ENCODE peak calls at places on chromosomes 6 and 20, in four cellular contexts. S is endothelial cell of umbilical vein, C is tibial artery, E is GM06990. N is an unnamed sample.

GRCh38 chr6:98769546-98769945 is 64.8 kb upstream of the POU3F2 start:
- DNase-seq in S (no peak), C (no peak), E (no peak), N (peak; percentile 11)

GRCh38 chr20:22974354-22974753 is 60.8 kb upstream of the SSTR4 start:
- DNase-seq in S (peak; percentile 28), C (no peak), E (no peak), N (peak; percentile 17)

GRCh38 chr20:10611357-10611756 is 62.4 kb downstream of the JAG1 start:
- DNase-seq in S (peak; percentile 41), C (peak; percentile 40), E (no peak), N (peak; percentile 57)

GRCh38 chr6:147805155-147805554 is 296.7 kb downstream of the SAMD5 start:
- DNase-seq in S (peak; percentile 28), C (no peak), E (no peak), N (no peak)

GRCh38 chr6:170125447-170126300 is 165.2 kb downstream of the DLL1 start:
- DNase-seq in S (no peak), C (peak; percentile 7), E (no peak), N (no peak)

GRCh38 chr6:7138111-7138510 is 30.4 kb downstream of the RREB1 start:
- DNase-seq in S (no peak), C (no peak), E (no peak), N (no peak)

GRCh38 chr6:130906736-130907381 is 79.7 kb downstream of the SMLR1 start:
- DNase-seq in S (peak; percentile 20), C (no peak), E (no peak), N (peak; percentile 87)

GRCh38 chr6:130962951-130963350 is 100.1 kb downstream of the EPB41L2 start:
- DNase-seq in S (no peak), C (no peak), E (no peak), N (no peak)

GRCh38 chr20:46683939-46684750 is 5.1 kb downstream of the TP53RK start:
- DNase-seq in S (peak; percentile 39), C (peak; percentile 44), E (no peak), N (peak; percentile 79)

GRCh38 chr20:20452254-20452676 is 84.4 kb downstream of the INSM1 start:
- DNase-seq in S (peak; percentile 83), C (peak; percentile 42), E (peak; percentile 85), N (peak; percentile 51)
- TF ChIP-seq CTCF in S (no peak), C (no peak), E (peak; percentile 25), N (no peak)

GRCh38 chr6:102813489-102814275 is 1420.2 kb downstream of the GRIK2 start:
- DNase-seq in S (no peak), C (no peak), E (no peak), N (no peak)
- TF ChIP-seq CTCF in S (no peak), C (no peak), E (no peak), N (no peak)

GRCh38 chr6:30816791-30817739 is 67.3 kb upstream of the DDR1 start:
- DNase-seq in S (no peak), C (no peak), E (peak; percentile 44), N (no peak)

GRCh38 chr6:30819287-30819917 is 64.9 kb upstream of the DDR1 start:
- DNase-seq in S (peak; percentile 32), C (no peak), E (no peak), N (peak; percentile 37)

GRCh38 chr6:30821862-30822784 is 62.2 kb upstream of the DDR1 start:
- DNase-seq in S (peak; percentile 75), C (no peak), E (no peak), N (peak; percentile 65)

GRCh38 chr6:30818426-30818841 is 65.9 kb upstream of the DDR1 start:
- DNase-seq in S (peak; percentile 41), C (no peak), E (no peak), N (peak; percentile 91)

GRCh38 chr6:30820196-30820595 is 64.1 kb upstream of the DDR1 start:
- DNase-seq in S (peak; percentile 69), C (peak; percentile 75), E (no peak), N (peak; percentile 92)
- TF ChIP-seq CTCF in S (no peak), C (no peak), E (no peak), N (peak; percentile 28)

DNA sequence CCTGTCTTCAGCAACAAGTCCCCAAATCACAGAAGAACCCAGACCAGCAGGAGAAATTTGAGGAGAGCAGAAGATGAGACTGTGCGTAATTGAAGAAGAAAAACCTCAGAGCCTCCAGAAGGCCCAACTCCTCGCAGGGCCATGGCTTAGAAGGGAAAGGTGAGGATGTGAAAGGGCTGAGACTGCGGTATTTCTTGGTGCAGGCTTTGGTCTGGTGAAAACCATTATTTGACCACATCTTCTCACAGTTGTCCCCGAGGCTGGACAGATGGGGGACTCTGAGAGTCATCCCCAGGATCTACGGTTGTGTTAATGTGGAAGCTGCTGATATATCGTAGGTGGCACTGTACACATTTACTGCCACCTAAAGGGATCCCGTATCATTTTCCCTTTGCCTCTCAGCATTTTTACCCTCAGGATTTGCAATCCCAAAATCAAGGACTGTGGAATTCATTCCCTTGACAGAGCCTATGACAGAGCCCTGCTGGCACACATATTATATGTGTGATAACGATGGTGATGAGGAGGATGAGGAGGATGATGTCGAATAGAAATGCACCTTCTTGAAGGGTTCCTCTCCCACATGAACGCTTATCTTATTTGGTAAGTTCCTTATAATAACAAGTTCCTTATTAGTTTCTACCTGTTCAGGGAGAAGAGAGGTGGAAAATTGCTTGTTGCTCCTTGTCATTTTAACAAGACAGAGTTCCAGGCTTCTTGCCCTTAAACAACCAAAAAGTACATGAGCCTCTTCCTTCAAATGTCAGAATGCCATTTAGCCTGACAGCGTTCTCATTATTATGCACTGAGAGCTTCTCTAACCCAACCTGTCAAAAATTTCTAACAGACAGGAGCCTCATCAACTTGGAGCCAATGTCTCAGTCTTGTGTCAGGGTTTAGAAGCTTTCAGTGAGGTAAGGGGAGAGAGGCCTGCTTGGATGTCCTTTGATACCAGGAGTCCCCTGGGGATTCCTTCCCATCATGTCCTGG is 135.8 kb downstream of the PXDC1 start:
- DNase-seq in S (no peak), C (no peak), E (no peak), N (no peak)
- TF ChIP-seq CTCF in S (no peak), C (no peak), E (no peak), N (no peak)

DNA sequence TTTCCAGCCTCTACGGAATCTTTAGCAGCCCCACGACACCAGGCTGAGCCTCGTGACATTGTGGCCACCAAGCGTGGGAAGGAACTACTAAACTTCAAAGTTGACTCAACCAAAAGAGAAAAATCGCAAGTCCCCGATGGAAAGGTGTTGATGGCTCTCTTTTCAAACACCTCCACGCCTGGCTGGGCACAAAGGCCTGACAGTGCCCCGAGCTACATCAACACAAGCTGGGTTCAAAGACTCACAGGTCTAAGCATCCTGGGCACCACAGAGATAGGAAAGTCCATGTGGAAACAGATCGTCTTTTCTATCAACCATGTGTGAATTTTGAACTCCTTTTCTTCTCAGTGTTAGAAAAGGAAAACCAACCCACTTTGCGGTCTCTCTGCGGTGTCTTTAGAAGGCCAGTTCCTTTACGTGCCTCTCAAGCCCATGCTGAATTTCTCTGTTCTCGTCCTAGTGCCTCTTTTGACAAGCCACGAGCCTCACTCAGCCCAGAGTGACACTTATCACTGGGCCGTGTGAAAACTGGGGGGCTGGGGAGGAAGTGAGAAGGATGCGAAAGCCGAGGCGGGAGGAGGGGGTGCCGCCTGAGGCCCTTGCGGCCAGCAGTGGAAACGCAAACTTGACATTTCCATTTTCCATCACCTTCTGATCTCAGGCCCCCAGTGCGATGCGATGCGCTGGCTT is 59.4 kb downstream of the GFOD1 start:
- DNase-seq in S (peak; percentile 61), C (no peak), E (peak; percentile 92), N (no peak)
- TF ChIP-seq CTCF in S (peak; percentile 50), C (no peak), E (peak; percentile 45), N (no peak)